ENCODE peak calls at places on chromosomes 11 and 22, in four cellular contexts. L is Calu3; E is activated T-helper 9 cell treated with anti-CD3 and anti-CD28 coated beads, Interleukin-2, amount 50 U/mL, for 16 hours; O is amniotic stem cell. P is an unnamed sample.

GRCh38 chr11:124944565-124944964 is 8.7 kb upstream of the HEPACAM start:
- DNase-seq in L (no peak), E (no peak), O (no peak), P (no peak)

GRCh38 chr11:15123849-15124248 is 9.1 kb downstream of the INSC start:
- DNase-seq in L (no peak), E (no peak), O (peak), P (no peak)

GRCh38 chr11:1064167-1064566 is 10.5 kb upstream of the MUC2 start:
- DNase-seq in L (no peak), E (no peak), O (no peak), P (no peak)

GRCh38 chr22:39661842-39662676 is 91.5 kb downstream of the CACNA1I start:
- DNase-seq in L (peak), E (peak), O (no peak), P (peak)

GRCh38 chr22:18968011-18968749 is 32.1 kb upstream of the PRODH start:
- DNase-seq in L (peak), E (no peak), O (no peak), P (peak)

GRCh38 chr11:57571631-57572030 is 4.2 kb upstream of the UBE2L6 start:
- DNase-seq in L (no peak), E (no peak), O (no peak), P (no peak)

GRCh38 chr22:41222846-41223507 is 17.8 kb downstream of the CHADL start:
- DNase-seq in L (no peak), E (no peak), O (no peak), P (no peak)

GRCh38 chr22:33570110-33570509 is 350.2 kb downstream of the LARGE1 start:
- DNase-seq in L (no peak), E (no peak), O (no peak), P (no peak)

GRCh38 chr11:121553806-121554205 is 101.0 kb upstream of the SORL1-AS1 start:
- DNase-seq in L (peak), E (no peak), O (no peak), P (peak)

GRCh38 chr11:111923951-111924350 is 5.2 kb downstream of the C11orf52 start:
- DNase-seq in L (no peak), E (no peak), O (no peak), P (no peak)

GRCh38 chr22:27345681-27346080 is 455.9 kb downstream of the MN1 start:
- DNase-seq in L (no peak), E (no peak), O (no peak), P (no peak)

GRCh38 chr11:59918987-59919589 is 19.1 kb upstream of the OOSP1 start:
- DNase-seq in L (peak), E (no peak), O (peak), P (peak)

GRCh38 chr11:17547932-17548331 is 873 bp downstream of the OTOG start:
- DNase-seq in L (no peak), E (no peak), O (no peak), P (no peak)

GRCh38 chr11:65148657-65149056 is 14.3 kb upstream of the SYVN1 start:
- DNase-seq in L (no peak), E (no peak), O (no peak), P (no peak)